ENCODE peak calls at places on chromosomes 2 and 18, in ten cellular contexts. X is pancreas, B is cardiac fibroblast, Y is Calu3, N is dorsolateral prefrontal cortex, H is upper lobe of left lung, F is A673, L is uterus, U is spleen, P is Peyer's patch. I is an unnamed sample.

GRCh38 chr2:238087211-238087610 is 12.9 kb upstream of the ESPNL start:
- DNase-seq in U (no peak), H (no peak), N (no peak), B (no peak), L (no peak), F (no peak), P (no peak), Y (no peak), X (no peak), I (no peak)

GRCh38 chr2:156466739-156467405 is 30.7 kb downstream of the GPD2 start:
- DNase-seq in P (peak), N (no peak), F (no peak), H (peak), Y (no peak), U (no peak), X (no peak), L (peak), B (peak), I (no peak)

GRCh38 chr18:9025104-9025838 is 77.2 kb upstream of the NDUFV2 start:
- DNase-seq in L (no peak), H (no peak), F (no peak), N (no peak), X (no peak), Y (no peak), P (no peak), U (no peak), B (no peak), I (no peak)

GRCh38 chr18:11149441-11150270 is at the start of gene PIEZO2:
- DNase-seq in L (no peak), B (peak), H (peak), Y (no peak), N (no peak), F (peak), P (no peak), U (peak), X (peak), I (no peak)

GRCh38 chr2:190746971-190747761 is 98.3 kb downstream of the NAB1 start:
- DNase-seq in B (peak), F (no peak), N (no peak), H (no peak), X (no peak), P (no peak), Y (no peak), L (no peak), U (no peak), I (no peak)

GRCh38 chr2:174740718-174741117 is 23.6 kb downstream of the CHRNA1 start:
- DNase-seq in U (no peak), X (no peak), P (no peak), L (no peak), F (no peak), B (no peak), Y (no peak), N (no peak), H (no peak), I (no peak)

GRCh38 chr18:75478996-75479870 is 51.7 kb upstream of the SMIM21 start:
- DNase-seq in N (no peak), P (no peak), U (no peak), B (peak), H (no peak), Y (peak), X (no peak), L (no peak), F (peak), I (no peak)

GRCh38 chr2:233542507-233542906 is 24.1 kb downstream of the USP40 start:
- DNase-seq in U (no peak), X (no peak), H (no peak), B (peak), Y (no peak), F (no peak), P (no peak), L (peak), N (no peak), I (no peak)

GRCh38 chr2:67340118-67341011 is 56.8 kb upstream of the ETAA1 start:
- DNase-seq in B (no peak), Y (no peak), U (no peak), N (no peak), F (no peak), H (no peak), P (no peak), L (no peak), X (no peak), I (no peak)

GRCh38 chr2:167509585-167509984 is 621.3 kb downstream of the XIRP2 start:
- DNase-seq in L (no peak), B (peak), P (no peak), U (no peak), X (no peak), Y (no peak), H (no peak), N (no peak), F (peak), I (no peak)

GRCh38 chr2:210961249-210961648 is 404.9 kb downstream of the CPS1 start:
- DNase-seq in N (no peak), Y (no peak), B (no peak), P (no peak), X (no peak), L (no peak), F (no peak), U (no peak), H (no peak), I (no peak)

GRCh38 chr2:25228848-25229674 is 60.7 kb upstream of the POMC start:
- DNase-seq in H (peak), L (peak), U (no peak), N (peak), F (peak), B (peak), P (peak), X (no peak), Y (peak), I (no peak)

GRCh38 chr2:231011526-231011925 is 15.6 kb downstream of the SPATA3 start:
- DNase-seq in X (no peak), U (no peak), H (no peak), P (no peak), Y (no peak), L (no peak), B (no peak), F (no peak), N (no peak), I (no peak)

GRCh38 chr2:102245266-102246151 is 58.7 kb downstream of the IL1RL2 start:
- DNase-seq in U (no peak), X (no peak), N (no peak), F (peak), B (no peak), H (no peak), P (no peak), Y (no peak), L (no peak), I (no peak)

GRCh38 chr2:166314022-166314759 is 61.6 kb downstream of the SCN9A start:
- DNase-seq in F (no peak), L (no peak), Y (no peak), U (no peak), P (no peak), H (no peak), B (peak), X (no peak), N (no peak), I (no peak)

GRCh38 chr2:187252063-187252462 is 196.0 kb downstream of the CALCRL start:
- DNase-seq in B (no peak), U (no peak), N (no peak), L (no peak), F (no peak), H (no peak), X (no peak), P (no peak), Y (no peak), I (no peak)

GRCh38 chr2:195330513-195330956 is 326.5 kb upstream of the SLC39A10 start:
- DNase-seq in N (no peak), P (no peak), F (no peak), U (no peak), B (no peak), X (no peak), H (no peak), L (no peak), Y (no peak), I (no peak)

GRCh38 chr18:13562494-13563029 is 163.8 kb downstream of the FAM210A start:
- DNase-seq in F (no peak), L (no peak), B (no peak), N (no peak), P (no peak), U (no peak), X (no peak), H (peak), Y (no peak), I (no peak)

DNA sequence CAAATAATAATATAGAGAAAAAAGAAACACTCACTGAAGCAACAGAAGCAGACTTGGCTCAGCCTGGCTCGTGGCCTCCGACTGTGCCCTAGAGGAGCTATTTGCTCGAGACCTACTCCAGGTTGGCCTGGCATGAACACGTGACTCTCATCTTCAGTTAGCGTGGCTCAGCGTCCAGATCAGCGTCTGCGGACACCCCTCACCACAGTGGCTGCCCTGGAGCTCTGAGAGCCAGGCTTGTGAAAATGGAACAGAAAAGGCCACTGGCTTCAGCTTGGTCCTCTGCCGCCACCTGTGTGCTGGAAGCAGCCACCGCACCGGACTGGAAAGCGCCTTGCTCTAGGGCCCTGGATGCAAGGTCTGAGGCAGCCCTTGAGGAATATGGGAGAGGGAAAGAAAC is 1184.0 kb upstream of the GYPC start:
- DNase-seq in B (peak), Y (no peak), H (no peak), U (no peak), X (peak), L (no peak), N (no peak), P (peak), F (peak), I (no peak)
- TF ChIP-seq CTCF in B (peak), Y (no peak), H (no peak), U (no peak), X (no peak), L (no peak), N (no peak), P (no peak), F (no peak), I (no peak)

DNA sequence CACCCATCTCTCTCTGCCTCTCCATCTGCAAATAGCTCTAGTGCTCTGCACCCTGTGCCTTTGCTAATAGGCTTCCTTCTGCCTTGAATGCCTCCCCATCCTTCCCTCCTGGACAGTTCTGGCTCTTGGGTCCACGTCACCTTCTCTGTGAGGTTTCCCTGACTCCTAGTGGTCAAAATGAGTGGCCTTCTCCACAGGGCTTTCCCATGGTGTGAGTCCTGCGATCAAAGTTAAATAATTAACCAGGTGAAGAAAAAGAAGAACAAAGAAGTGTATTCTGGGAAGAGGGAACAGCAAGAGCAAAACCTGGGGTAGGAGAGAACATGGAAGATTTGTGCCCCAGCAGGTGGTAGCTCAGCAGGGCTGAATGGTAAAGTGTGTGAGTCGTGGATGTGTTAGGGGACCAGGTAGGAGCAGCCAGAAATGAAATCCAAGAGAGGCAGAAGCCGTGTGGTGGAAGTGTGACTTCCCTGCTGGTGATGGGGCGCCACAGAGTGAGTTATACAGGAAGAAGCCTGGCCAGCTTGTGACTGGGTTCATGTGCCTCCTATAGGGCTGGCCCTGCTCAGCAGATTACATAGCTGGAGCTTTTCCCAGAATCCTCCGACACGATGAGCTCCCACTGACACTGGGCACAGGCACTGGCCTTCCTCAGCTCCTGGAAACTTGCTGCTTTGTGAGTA is 93.8 kb upstream of the LDAH start:
- DNase-seq in X (no peak), U (no peak), P (no peak), F (no peak), N (peak), L (no peak), H (no peak), Y (peak), B (peak), I (no peak)
- TF ChIP-seq CTCF in X (no peak), U (no peak), P (no peak), F (no peak), N (peak), L (peak), H (no peak), Y (peak), B (peak), I (no peak)

GRCh38 chr2:235277485-235277884 is 216.4 kb upstream of the AGAP1 start:
- DNase-seq in L (no peak), F (peak), Y (no peak), P (no peak), U (no peak), X (no peak), H (no peak), B (no peak), N (no peak), I (no peak)
- TF ChIP-seq CTCF in L (no peak), F (no peak), Y (no peak), P (no peak), U (no peak), X (no peak), H (no peak), B (no peak), N (no peak), I (no peak)

GRCh38 chr2:181231151-181231550 is 226.0 kb upstream of the ITGA4 start:
- DNase-seq in H (no peak), X (no peak), Y (no peak), F (no peak), B (no peak), N (no peak), L (no peak), P (no peak), U (no peak), I (no peak)
- TF ChIP-seq CTCF in H (no peak), X (no peak), Y (no peak), F (no peak), B (no peak), N (no peak), L (no peak), P (no peak), U (no peak), I (no peak)

I was measured in natural killer cell.